ENCODE peak calls at places on chromosomes 1 and 21, in four cellular contexts. Y, J, B and M are unnamed samples.

GRCh38 chr1:165364432-165365133 is 8.1 kb upstream of the LMX1A start:
- DNase-seq in Y (no peak), J (no peak), B (no peak), M (peak)

GRCh38 chr1:110982320-110982719 is 18.6 kb upstream of the LRIF1 start:
- DNase-seq in Y (no peak), J (no peak), B (no peak), M (no peak)

GRCh38 chr1:27394925-27395324 is 2.5 kb downstream of the GPR3 start:
- DNase-seq in Y (peak), J (no peak), B (no peak), M (no peak)

GRCh38 chr1:169538998-169539871 is 47.0 kb downstream of the F5 start:
- DNase-seq in Y (peak), J (no peak), B (no peak), M (no peak)

GRCh38 chr1:12135612-12136011 is 31.2 kb upstream of the TNFRSF1B start:
- DNase-seq in Y (no peak), J (no peak), B (peak), M (no peak)

GRCh38 chr21:38787461-38788274 is 18.1 kb upstream of the ETS2 start:
- DNase-seq in Y (peak), J (peak), B (no peak), M (no peak)

GRCh38 chr1:181086926-181087325 is 1.6 kb upstream of the IER5 start:
- DNase-seq in Y (peak), J (no peak), B (no peak), M (peak)

GRCh38 chr1:173420330-173420806 is 56.8 kb upstream of the PRDX6 start:
- DNase-seq in Y (peak), J (peak), B (peak), M (no peak)

GRCh38 chr1:21634481-21635137 is 34.5 kb downstream of the RAP1GAP start:
- DNase-seq in Y (no peak), J (peak), B (no peak), M (no peak)

GRCh38 chr1:113905435-113905861 is 322 bp downstream of the DCLRE1B start:
- DNase-seq in Y (no peak), J (peak), B (no peak), M (no peak)

GRCh38 chr1:153404086-153404635 is 12.2 kb upstream of the S100A7A start:
- DNase-seq in Y (no peak), J (no peak), B (no peak), M (no peak)

GRCh38 chr1:209768354-209768774 is 12.5 kb downstream of the TRAF3IP3 start:
- DNase-seq in Y (no peak), J (peak), B (no peak), M (no peak)

GRCh38 chr1:10516925-10517676 is 42.4 kb downstream of the PEX14 start:
- DNase-seq in Y (no peak), J (no peak), B (no peak), M (no peak)

GRCh38 chr1:150192012-150192411 is 42.3 kb downstream of the PLEKHO1 start:
- DNase-seq in Y (peak), J (no peak), B (no peak), M (no peak)

GRCh38 chr21:45379901-45380330 is 25.0 kb upstream of the COL18A1 start:
- DNase-seq in Y (no peak), J (no peak), B (no peak), M (no peak)

GRCh38 chr1:3504823-3505155 is 50.3 kb downstream of the ARHGEF16 start:
- DNase-seq in Y (no peak), J (no peak), B (no peak), M (no peak)

GRCh38 chr1:24575905-24576587 is 20.2 kb downstream of the NCMAP start:
- DNase-seq in Y (no peak), J (peak), B (no peak), M (no peak)

GRCh38 chr1:226668173-226668560 is 70.9 kb downstream of the ITPKB start:
- DNase-seq in Y (no peak), J (no peak), B (no peak), M (no peak)

GRCh38 chr1:246032984-246033383 is 474.1 kb downstream of the SMYD3 start:
- DNase-seq in Y (no peak), J (no peak), B (no peak), M (no peak)

GRCh38 chr1:224205438-224205840 is 22.4 kb downstream of the DEGS1 start:
- DNase-seq in Y (peak), J (no peak), B (no peak), M (no peak)

GRCh38 chr1:4518621-4519020 is 135.8 kb upstream of the AJAP1 start:
- DNase-seq in Y (no peak), J (no peak), B (no peak), M (no peak)

GRCh38 chr1:154832384-154832783 is 37.7 kb downstream of the KCNN3 start:
- DNase-seq in Y (no peak), J (no peak), B (no peak), M (no peak)

GRCh38 chr1:192477630-192478029 is 97.9 kb upstream of the RGS1 start:
- DNase-seq in Y (peak), J (no peak), B (no peak), M (no peak)

GRCh38 chr1:151059342-151060240 is at the start of gene CDC42SE1:
- DNase-seq in Y (peak), J (peak), B (peak), M (peak)

GRCh38 chr1:119440908-119441307 is 26.0 kb downstream of the HSD3B2 start:
- DNase-seq in Y (no peak), J (no peak), B (no peak), M (no peak)

GRCh38 chr1:119783354-119784126 is 14.8 kb upstream of the HMGCS2 start:
- DNase-seq in Y (peak), J (no peak), B (no peak), M (no peak)

GRCh38 chr21:46504681-46505080 is 46.0 kb downstream of the DIP2A start:
- DNase-seq in Y (no peak), J (no peak), B (no peak), M (no peak)

GRCh38 chr1:145849356-145850165 is 4.1 kb downstream of the NUDT17 start:
- DNase-seq in Y (peak), J (no peak), B (no peak), M (no peak)

GRCh38 chr1:179876289-179876715 is 1.3 kb downstream of the TOR1AIP2 start:
- DNase-seq in Y (peak), J (no peak), B (no peak), M (no peak)

GRCh38 chr1:247362074-247362597 is 30.5 kb upstream of the ZNF496 start:
- DNase-seq in Y (no peak), J (no peak), B (no peak), M (no peak)

GRCh38 chr1:247357781-247358211 is 26.1 kb upstream of the ZNF496 start:
- DNase-seq in Y (peak), J (no peak), B (peak), M (peak)

GRCh38 chr1:247360991-247361721 is 29.5 kb upstream of the ZNF496 start:
- DNase-seq in Y (peak), J (no peak), B (peak), M (no peak)

GRCh38 chr1:247358920-247359319 is 27.3 kb upstream of the ZNF496 start:
- DNase-seq in Y (peak), J (no peak), B (no peak), M (no peak)

GRCh38 chr1:247360116-247360898 is 28.6 kb upstream of the ZNF496 start:
- DNase-seq in Y (no peak), J (no peak), B (no peak), M (no peak)
- TF ChIP-seq POLR2A in Y (no peak), J (no peak), B (no peak), M (no peak)

GRCh38 chr1:248858096-248858890 is 592 bp downstream of the ZNF692 start:
- DNase-seq in Y (peak), J (peak), B (peak), M (no peak)
- TF ChIP-seq CTCF in Y (peak), J (peak), B (peak), M (no peak)

GRCh38 chr1:211324992-211325775 is 1.4 kb upstream of the TRAF5 start:
- DNase-seq in Y (no peak), J (no peak), B (no peak), M (no peak)

GRCh38 chr1:211326140-211326527 is 499 bp upstream of the TRAF5 start:
- DNase-seq in Y (no peak), J (no peak), B (no peak), M (no peak)

GRCh38 chr1:211327341-211327921 is 798 bp downstream of the TRAF5 start:
- DNase-seq in Y (peak), J (no peak), B (no peak), M (no peak)

GRCh38 chr1:211328084-211328694 is 1.6 kb downstream of the TRAF5 start:
- DNase-seq in Y (no peak), J (no peak), B (no peak), M (no peak)

DNA sequence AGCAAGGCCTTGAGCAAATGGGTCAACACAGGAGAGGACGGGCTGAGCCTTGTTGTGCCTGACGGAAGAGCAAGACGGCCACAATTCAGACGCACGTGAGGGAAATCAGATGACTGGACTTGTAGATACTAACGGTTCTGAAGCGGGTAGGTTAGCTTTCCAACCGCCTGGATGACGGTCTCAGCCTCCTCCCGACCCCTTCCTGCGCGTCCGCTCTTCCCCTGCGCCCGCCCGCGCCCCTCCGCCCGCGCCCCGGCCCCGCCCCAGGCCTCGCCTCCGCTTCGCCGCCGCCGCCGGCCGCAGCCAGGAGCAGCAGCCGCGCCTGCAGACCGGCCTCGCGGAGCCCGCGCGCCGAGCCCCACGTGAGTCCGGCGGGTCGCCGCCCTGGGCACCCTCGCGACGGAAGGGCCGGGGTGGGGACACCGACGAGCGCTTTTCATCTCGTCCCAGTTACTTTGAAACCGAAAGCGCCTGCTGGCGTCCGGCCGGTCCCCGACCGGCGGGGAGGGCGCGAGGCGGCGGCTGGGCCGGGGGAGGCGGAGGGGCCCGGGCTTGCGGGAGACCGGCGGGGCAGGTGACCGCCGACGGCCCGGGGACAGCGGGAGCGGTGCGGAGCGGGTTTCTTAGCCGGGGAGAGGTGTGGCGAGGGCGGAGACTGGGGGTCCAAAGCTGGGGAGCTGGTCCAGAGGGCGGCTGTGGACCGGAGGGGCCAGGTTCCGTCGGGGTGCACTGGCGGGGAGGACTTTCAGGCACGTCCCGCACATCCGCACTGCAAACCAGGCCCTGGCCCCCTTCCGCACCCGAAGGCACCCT is at the start of gene TRAF5:
- DNase-seq in Y (peak), J (peak), B (peak), M (peak)
- TF ChIP-seq POLR2A in Y (peak), J (no peak), B (no peak), M (no peak)

GRCh38 chr1:167056529-167057296 is 33.5 kb downstream of the GPA33 start:
- DNase-seq in Y (no peak), J (no peak), B (no peak), M (no peak)

GRCh38 chr1:167054946-167055630 is 35.1 kb downstream of the GPA33 start:
- DNase-seq in Y (no peak), J (no peak), B (no peak), M (no peak)

GRCh38 chr1:167059045-167059728 is 31.0 kb downstream of the GPA33 start:
- DNase-seq in Y (peak), J (peak), B (peak), M (peak)

GRCh38 chr1:167059729-167060107 is 30.5 kb downstream of the GPA33 start:
- DNase-seq in Y (no peak), J (no peak), B (no peak), M (no peak)

GRCh38 chr1:167057297-167057688 is 32.9 kb downstream of the GPA33 start:
- DNase-seq in Y (peak), J (peak), B (no peak), M (no peak)
- TF ChIP-seq CTCF in Y (peak), J (peak), B (peak), M (no peak)

GRCh38 chr21:44300262-44300959 is 558 bp downstream of the PFKL start:
- DNase-seq in Y (peak), J (peak), B (peak), M (peak)
- TF ChIP-seq POLR2A in Y (peak), J (no peak), B (no peak), M (no peak)

DNA sequence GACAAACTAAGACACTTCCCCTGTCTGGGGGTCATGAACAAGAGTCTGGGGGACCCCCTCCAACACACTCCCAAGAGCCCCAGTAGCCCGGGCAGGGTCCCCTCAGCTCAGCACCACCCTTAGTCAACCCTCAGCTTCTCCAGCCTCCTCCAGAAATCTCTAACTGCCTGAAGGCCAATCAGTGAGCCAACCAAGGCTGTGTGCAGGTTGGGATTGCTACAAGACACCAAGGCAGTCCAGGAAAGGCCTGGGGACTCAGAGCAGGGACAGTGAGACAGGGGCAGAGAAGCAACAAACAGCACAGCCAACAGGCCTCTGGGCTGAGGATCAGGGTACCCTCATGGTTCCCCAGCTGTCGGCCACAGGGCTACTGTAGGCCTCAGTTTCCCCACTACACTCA is 13.3 kb downstream of the SMIM12 start:
- DNase-seq in Y (no peak), J (no peak), B (no peak), M (no peak)
- TF ChIP-seq CTCF in Y (no peak), J (no peak), B (no peak), M (no peak)

DNA sequence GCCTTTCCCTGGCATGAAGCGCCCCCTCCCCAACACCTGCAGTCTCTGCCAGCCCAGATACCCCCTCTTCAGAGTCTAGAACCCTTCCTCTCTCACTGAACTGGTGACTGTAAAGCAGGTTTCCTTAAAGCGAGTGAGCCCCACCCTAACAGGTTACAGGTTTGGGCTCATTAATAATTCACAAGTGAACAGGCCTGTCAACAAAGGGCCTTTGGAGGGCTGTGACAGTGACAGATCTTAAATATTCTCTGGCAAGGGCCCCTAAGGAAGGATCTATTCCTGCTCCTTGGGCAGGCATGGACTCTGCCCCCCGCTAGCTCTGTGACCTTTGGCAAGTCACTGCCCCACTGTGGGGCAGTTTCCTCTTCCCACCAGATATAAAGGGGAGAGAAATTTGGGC is 5.6 kb upstream of the TTC39A start:
- DNase-seq in Y (no peak), J (peak), B (no peak), M (no peak)
- TF ChIP-seq POLR2A in Y (no peak), J (no peak), B (no peak), M (no peak)

GRCh38 chr1:84889437-84889836 is 3.6 kb downstream of the LPAR3 start:
- DNase-seq in Y (no peak), J (no peak), B (no peak), M (no peak)

GRCh38 chr1:84890581-84890980 is 2.4 kb downstream of the LPAR3 start:
- DNase-seq in Y (no peak), J (no peak), B (no peak), M (no peak)

GRCh38 chr1:84888753-84889152 is 4.3 kb downstream of the LPAR3 start:
- DNase-seq in Y (no peak), J (no peak), B (no peak), M (no peak)

GRCh38 chr1:84896279-84896678 is 3.3 kb upstream of the LPAR3 start:
- DNase-seq in Y (no peak), J (no peak), B (no peak), M (no peak)

DNA sequence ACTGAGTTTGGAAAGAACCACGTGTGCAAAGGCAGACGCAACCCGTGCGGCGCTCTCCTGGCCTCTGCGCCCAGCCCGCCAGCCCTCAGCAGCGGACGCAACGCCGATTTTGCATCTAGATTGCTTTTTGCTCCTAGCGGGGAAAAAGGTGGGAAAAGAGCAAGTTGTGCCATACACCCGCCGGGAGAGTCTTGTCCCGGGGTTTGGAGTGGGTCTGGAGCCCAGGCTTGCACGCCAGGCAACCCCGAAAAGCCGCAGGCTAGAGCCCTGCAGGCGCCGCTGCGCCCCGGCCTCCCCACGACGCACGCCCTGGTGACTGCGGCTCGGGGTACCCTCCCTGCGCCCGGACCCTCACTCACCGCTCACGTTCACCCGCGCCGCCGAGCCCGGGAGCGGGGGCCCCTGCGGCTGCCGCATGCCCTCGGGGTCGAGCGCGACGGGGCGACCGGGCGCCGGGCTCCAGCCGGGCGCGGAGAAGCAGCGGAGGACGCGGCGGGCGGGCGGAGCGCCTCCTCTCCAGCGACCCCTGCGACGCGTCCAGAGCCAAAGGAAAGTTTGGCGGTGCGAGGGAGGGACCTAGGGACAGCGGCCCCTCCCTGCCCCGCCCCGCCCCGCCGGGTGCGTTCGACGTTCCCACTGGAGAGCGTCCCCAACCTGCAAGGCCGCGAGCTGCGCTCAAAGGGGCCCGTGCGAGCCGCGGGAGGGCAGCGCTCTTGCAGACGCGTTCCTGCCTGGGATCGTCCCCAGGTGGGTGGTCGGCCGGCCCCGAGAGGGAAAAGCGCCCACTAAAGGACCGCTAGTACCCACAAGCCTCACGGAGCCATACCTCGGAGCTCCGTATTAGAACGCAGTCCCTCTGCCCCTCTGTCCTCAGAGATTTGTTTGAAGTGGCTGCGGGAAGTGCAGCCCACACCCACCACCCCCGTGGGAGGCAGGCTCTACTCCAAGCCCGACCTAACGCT is at the start of gene LPAR3:
- DNase-seq in Y (no peak), J (no peak), B (peak), M (no peak)
- TF ChIP-seq CTCF in Y (no peak), J (no peak), B (no peak), M (no peak)

DNA sequence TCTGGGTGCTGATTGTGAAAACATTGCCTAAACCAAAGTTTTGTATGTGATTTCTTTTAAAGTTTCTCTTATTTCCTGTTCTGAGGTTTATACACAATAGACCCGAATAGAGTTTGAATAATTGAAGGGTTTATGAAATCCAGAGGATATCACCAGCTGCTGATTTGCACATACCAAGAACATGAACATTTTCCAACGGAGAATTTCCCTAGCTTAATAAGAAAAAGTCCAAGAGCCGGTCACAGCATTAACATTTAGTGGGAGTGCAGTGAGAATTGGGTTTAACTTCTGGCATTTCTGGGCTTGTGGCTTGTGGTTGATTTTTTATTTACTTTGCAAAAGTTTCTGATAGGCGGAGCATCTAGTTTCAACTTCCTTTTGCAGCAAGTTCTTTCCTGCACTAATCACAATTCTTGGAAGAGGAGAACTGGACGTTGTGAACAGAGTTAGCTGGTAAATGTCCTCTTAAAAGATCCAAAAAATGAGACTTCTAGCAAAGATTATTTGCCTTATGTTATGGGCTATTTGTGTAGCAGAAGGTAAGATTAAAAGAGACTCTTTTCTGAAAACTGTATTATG is at the start of gene CFH:
- DNase-seq in Y (peak), J (no peak), B (no peak), M (no peak)
- TF ChIP-seq POLR2A in Y (no peak), J (no peak), B (no peak), M (no peak)

GRCh38 chr1:20327467-20327866 is 36.8 kb downstream of the VWA5B1 start:
- DNase-seq in Y (no peak), J (no peak), B (no peak), M (no peak)

GRCh38 chr1:20328201-20328600 is 37.5 kb downstream of the VWA5B1 start:
- DNase-seq in Y (no peak), J (no peak), B (no peak), M (no peak)

GRCh38 chr1:20325407-20325737 is 34.7 kb downstream of the VWA5B1 start:
- DNase-seq in Y (no peak), J (no peak), B (no peak), M (no peak)

GRCh38 chr1:20325844-20326323 is 35.2 kb downstream of the VWA5B1 start:
- DNase-seq in Y (peak), J (no peak), B (no peak), M (no peak)

GRCh38 chr1:20329793-20330542 is 39.3 kb downstream of the VWA5B1 start:
- DNase-seq in Y (no peak), J (no peak), B (no peak), M (no peak)
- TF ChIP-seq CTCF in Y (no peak), J (no peak), B (no peak), M (no peak)